ENCODE peak calls at places on chromosomes 11 and 22, in eight cellular contexts. M is GM23338, K is GM23248, V is HCT116, T is neural progenitor cell, X is PC-3, G is MM.1S, Y is SK-N-SH. J is an unnamed sample.

GRCh38 chr11:16312242-16312641 is 44.1 kb downstream of the SOX6 start:
- DNase-seq in M (no peak), K (no peak), V (no peak), T (no peak), X (no peak), G (no peak), Y (no peak), J (no peak)

GRCh38 chr11:94201004-94201465 is 72.4 kb downstream of the PANX1 start:
- DNase-seq in M (no peak), K (peak; percentile 76), V (no peak), T (no peak), X (peak; percentile 26), G (no peak), Y (no peak), J (no peak)

GRCh38 chr11:102560555-102561011 is 30.0 kb upstream of the MMP7 start:
- DNase-seq in M (no peak), K (peak; percentile 68), V (no peak), T (no peak), X (peak; percentile 65), G (peak; percentile 83), Y (no peak), J (peak; percentile 59)

GRCh38 chr11:96781082-96781481 is 391.3 kb downstream of the JRKL start:
- DNase-seq in M (no peak), K (no peak), V (no peak), T (no peak), X (peak; percentile 11), G (no peak), Y (no peak), J (no peak)

GRCh38 chr11:75663808-75664207 is 5.0 kb downstream of the MAP6 start:
- DNase-seq in M (peak; percentile 58), K (no peak), V (no peak), T (peak; percentile 43), X (no peak), G (no peak), Y (no peak), J (no peak)

GRCh38 chr22:37416806-37417205 is 10.5 kb downstream of the ELFN2 start:
- DNase-seq in M (no peak), K (no peak), V (no peak), T (peak; percentile 77), X (no peak), G (no peak), Y (peak; percentile 66), J (no peak)

GRCh38 chr11:125978778-125979378 is 33.0 kb downstream of the VSIG10L2 start:
- DNase-seq in M (no peak), K (no peak), V (no peak), T (no peak), X (no peak), G (no peak), Y (no peak), J (no peak)

GRCh38 chr11:75560644-75561043 is 1.4 kb upstream of the SERPINH1 start:
- DNase-seq in M (no peak), K (peak; percentile 84), V (no peak), T (no peak), X (no peak), G (no peak), Y (no peak), J (no peak)

GRCh38 chr11:2196970-2197770 is 25.6 kb upstream of the TH start:
- DNase-seq in M (peak; percentile 90), K (peak; percentile 85), V (peak; percentile 54), T (peak; percentile 93), X (peak; percentile 78), G (peak; percentile 49), Y (peak; percentile 91), J (peak; percentile 63)

GRCh38 chr11:118238947-118239346 is 13.2 kb downstream of the MPZL3 start:
- DNase-seq in M (peak; percentile 52), K (no peak), V (no peak), T (no peak), X (no peak), G (no peak), Y (no peak), J (no peak)

GRCh38 chr11:44032304-44033085 is 15.3 kb upstream of the ACCSL start:
- DNase-seq in M (no peak), K (peak; percentile 76), V (no peak), T (no peak), X (no peak), G (no peak), Y (no peak), J (no peak)

GRCh38 chr11:68118753-68119448 is 2.3 kb downstream of the CHKA start:
- DNase-seq in M (no peak), K (no peak), V (no peak), T (peak; percentile 47), X (peak; percentile 41), G (no peak), Y (no peak), J (peak; percentile 74)
- H3K4me1 ChIP-seq in M (peaks cover 50% of the 10 kb centered on the region), K (no peaks in the 10 kb centered on the region), V (peaks cover 57% of the 10 kb centered on the region), T (peaks cover 36% of the 10 kb centered on the region), X (peaks cover 38% of the 10 kb centered on the region), G (peaks cover 11% of the 10 kb centered on the region), Y (peaks cover 9% of the 10 kb centered on the region), J (peaks cover 35% of the 10 kb centered on the region)

GRCh38 chr11:90770007-90770406 is 547.2 kb upstream of the CHORDC1 start:
- DNase-seq in M (no peak), K (no peak), V (no peak), T (no peak), X (no peak), G (no peak), Y (no peak), J (no peak)

GRCh38 chr11:90764691-90765090 is 541.8 kb upstream of the CHORDC1 start:
- DNase-seq in M (no peak), K (no peak), V (no peak), T (no peak), X (no peak), G (no peak), Y (no peak), J (no peak)
- H2AFZ ChIP-seq in M (no peak overlapping the region), K (no peak overlapping the region), V (no peak overlapping the region), T (no peak overlapping the region), X (no peak overlapping the region), G (no peak overlapping the region), Y (no peak overlapping the region), J (no peak overlapping the region)

DNA sequence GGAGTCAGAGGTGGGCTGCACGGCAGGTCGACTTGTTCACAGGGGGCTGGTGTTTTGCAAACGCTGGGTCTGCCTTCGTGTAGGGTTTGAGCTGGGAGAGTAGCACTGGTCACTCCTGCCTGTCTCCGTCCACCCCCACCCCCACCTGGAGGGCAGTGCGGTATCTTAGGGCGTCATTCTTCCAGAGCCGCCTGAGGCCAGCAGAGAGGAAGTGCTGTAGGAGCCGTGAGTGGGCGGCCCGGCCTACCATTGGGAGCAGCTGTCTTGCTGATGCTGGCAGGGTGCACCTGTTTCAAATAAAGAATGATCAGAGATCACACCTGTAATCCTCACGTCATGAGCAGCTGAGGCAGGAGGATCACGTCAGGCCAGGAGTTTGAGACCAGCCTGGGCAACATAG is 122.5 kb downstream of the IGLL1 start:
- DNase-seq in M (no peak), K (no peak), V (no peak), T (no peak), X (no peak), G (no peak), Y (no peak), J (no peak)
- TF ChIP-seq EZH2phosphoT487 in M (no peak), K (no peak), V (no peak), T (no peak), X (no peak), G (no peak), Y (no peak), J (no peak)

DNA sequence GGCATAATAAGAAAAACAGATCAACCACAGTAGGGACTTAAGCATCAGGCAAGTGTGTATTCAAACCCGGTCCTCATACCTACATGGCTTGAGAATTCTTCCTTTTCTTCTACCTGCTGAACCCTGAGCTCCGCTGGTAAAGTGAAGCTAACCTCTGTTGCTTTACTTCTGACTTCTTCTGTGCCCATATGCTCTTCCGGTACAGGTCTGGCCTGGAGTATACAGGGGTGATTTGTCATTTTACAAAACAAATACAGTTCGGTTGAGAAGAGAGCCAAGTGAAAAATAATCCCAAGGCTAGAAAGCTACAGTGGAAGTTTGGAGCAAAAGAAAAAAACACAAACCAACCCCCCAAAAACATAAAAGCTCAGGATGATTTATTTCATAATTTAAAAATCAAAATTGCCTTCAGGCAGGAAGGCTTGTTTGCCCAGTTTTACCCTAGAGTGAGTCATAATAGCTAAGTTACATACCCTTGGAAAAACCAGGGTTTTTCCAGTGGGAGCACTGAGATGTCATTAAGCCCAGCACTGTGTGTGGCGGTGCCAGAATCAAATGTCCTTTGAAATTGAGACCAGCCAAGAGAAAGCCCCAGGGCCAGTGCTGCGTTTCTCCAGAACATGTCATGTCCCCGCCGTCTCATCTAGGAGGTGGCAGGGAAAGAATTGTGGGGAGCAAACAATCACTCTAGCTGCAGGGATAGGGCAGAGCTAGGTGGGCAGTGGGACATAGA is 305.5 kb upstream of the ISX start:
- DNase-seq in M (no peak), K (no peak), V (no peak), T (no peak), X (no peak), G (no peak), Y (no peak), J (no peak)
- H3K4me1 ChIP-seq in M (no peaks in the 10 kb centered on the region), K (no peaks in the 10 kb centered on the region), V (no peaks in the 10 kb centered on the region), T (no peaks in the 10 kb centered on the region), X (no peaks in the 10 kb centered on the region), G (no peaks in the 10 kb centered on the region), Y (no peaks in the 10 kb centered on the region), J (no peaks in the 10 kb centered on the region)

GRCh38 chr11:73191151-73191550 is 26.9 kb upstream of the P2RY2 start:
- DNase-seq in M (no peak), K (no peak), V (no peak), T (no peak), X (no peak), G (no peak), Y (no peak), J (no peak)
- H2AFZ ChIP-seq in M (no peak overlapping the region), K (no peak overlapping the region), V (no peak overlapping the region), T (no peak overlapping the region), X (no peak overlapping the region), G (no peak overlapping the region), Y (no peak overlapping the region), J (no peak overlapping the region)